ENCODE peak calls at places on chromosomes 1 and 21, in five cellular contexts. J is sigmoid colon, I is small intestine, N is fibroblast of lung, F is Peyer's patch. Z is an unnamed sample.

GRCh38 chr1:208093754-208094719 is 150.1 kb downstream of the PLXNA2 start:
- DNase-seq in J (peak; percentile 78), I (peak; percentile 55), N (peak; percentile 63), F (peak; percentile 64), Z (peak; percentile 69)

GRCh38 chr1:162680419-162681126 is 48.3 kb downstream of the DDR2 start:
- DNase-seq in J (no peak), I (no peak), N (no peak), F (no peak), Z (no peak)

GRCh38 chr1:97307151-97307550 is 585.6 kb downstream of the PTBP2 start:
- DNase-seq in J (no peak), I (no peak), N (no peak), F (no peak), Z (no peak)

GRCh38 chr1:154863702-154864174 is 6.3 kb downstream of the KCNN3 start:
- DNase-seq in J (no peak), I (peak; percentile 52), N (peak; percentile 32), F (peak; percentile 49), Z (no peak)

GRCh38 chr1:22613951-22614350 is 22.5 kb upstream of the C1QA start:
- DNase-seq in J (no peak), I (no peak), N (no peak), F (no peak), Z (no peak)

GRCh38 chr1:46194641-46195179 is 3.5 kb downstream of the POMGNT1 start:
- DNase-seq in J (no peak), I (no peak), N (no peak), F (no peak), Z (no peak)

GRCh38 chr1:203354246-203354645 is 3.3 kb upstream of the FMOD start:
- DNase-seq in J (peak; percentile 64), I (no peak), N (peak; percentile 89), F (no peak), Z (peak; percentile 86)

GRCh38 chr21:41774467-41775151 is 7.8 kb upstream of the RIPK4 start:
- DNase-seq in J (no peak), I (no peak), N (no peak), F (no peak), Z (no peak)

GRCh38 chr1:67142931-67143330 is 8.2 kb upstream of the C1orf141 start:
- DNase-seq in J (no peak), I (no peak), N (no peak), F (no peak), Z (no peak)

GRCh38 chr21:34274001-34274400 is 89.8 kb upstream of the KCNE2 start:
- DNase-seq in J (no peak), I (no peak), N (no peak), F (no peak), Z (peak; percentile 33)

GRCh38 chr1:25462732-25463131 is 32.0 kb downstream of the MACO1 start:
- DNase-seq in J (no peak), I (no peak), N (peak; percentile 38), F (no peak), Z (no peak)

GRCh38 chr1:206921772-206922265 is at the start of gene FCMR:
- DNase-seq in J (no peak), I (no peak), N (no peak), F (peak; percentile 85), Z (no peak)

GRCh38 chr21:20108976-20109375 is 889.2 kb upstream of the NCAM2 start:
- DNase-seq in J (no peak), I (no peak), N (no peak), F (no peak), Z (no peak)

GRCh38 chr1:6294080-6294867 is 33.4 kb upstream of the GPR153 start:
- DNase-seq in J (no peak), I (no peak), N (no peak), F (no peak), Z (no peak)

GRCh38 chr1:234782821-234783220 is 172.8 kb upstream of the IRF2BP2 start:
- DNase-seq in J (peak; percentile 19), I (peak; percentile 8), N (no peak), F (no peak), Z (no peak)

GRCh38 chr1:228860911-228861829 is 125.9 kb downstream of the RHOU start:
- DNase-seq in J (no peak), I (peak; percentile 98), N (peak; percentile 79), F (no peak), Z (peak; percentile 77)

GRCh38 chr1:40389871-40390560 is 16.5 kb downstream of the SMAP2 start:
- DNase-seq in J (peak; percentile 74), I (peak; percentile 66), N (peak; percentile 98), F (peak; percentile 63), Z (peak; percentile 84)

GRCh38 chr1:6959491-6959890 is 174.2 kb downstream of the CAMTA1 start:
- DNase-seq in J (no peak), I (no peak), N (no peak), F (no peak), Z (no peak)

GRCh38 chr1:226658538-226659125 is 80.5 kb downstream of the ITPKB start:
- DNase-seq in J (no peak), I (no peak), N (no peak), F (no peak), Z (no peak)

GRCh38 chr1:110281363-110282290 is 57.5 kb upstream of the RBM15 start:
- DNase-seq in J (no peak), I (no peak), N (no peak), F (no peak), Z (no peak)

GRCh38 chr1:79460773-79461436 is 454.4 kb upstream of the ADGRL4 start:
- DNase-seq in J (no peak), I (no peak), N (no peak), F (no peak), Z (no peak)

GRCh38 chr1:3651939-3652537 is at the start of gene TP73:
- DNase-seq in J (no peak), I (no peak), N (no peak), F (no peak), Z (peak; percentile 10)

GRCh38 chr1:3649342-3650247 is at the start of gene WRAP73:
- DNase-seq in J (peak; percentile 93), I (peak; percentile 91), N (peak; percentile 90), F (peak; percentile 92), Z (peak; percentile 97)

GRCh38 chr1:3650248-3651010 is 526 bp upstream of the WRAP73 start:
- DNase-seq in J (no peak), I (no peak), N (no peak), F (no peak), Z (no peak)

GRCh38 chr1:3652538-3653285 is 396 bp downstream of the TP73 start:
- DNase-seq in J (no peak), I (no peak), N (no peak), F (no peak), Z (no peak)

GRCh38 chr1:3651011-3651938 is 1.0 kb upstream of the TP73 start:
- DNase-seq in J (no peak), I (no peak), N (no peak), F (no peak), Z (peak; percentile 11)
- H3K4me3 ChIP-seq in J (peak overlapping the region; percentile 85), I (no peak overlapping the region), N (no peak overlapping the region), F (peak overlapping the region; percentile 52), Z (no peak overlapping the region)

GRCh38 chr1:54397980-54398379 is 8.2 kb downstream of the SSBP3 start:
- DNase-seq in J (no peak), I (no peak), N (no peak), F (no peak), Z (no peak)
- H3K4me1 ChIP-seq in J (peaks cover 45% of the 10 kb centered on the region), I (peaks cover 12% of the 10 kb centered on the region), N (no peaks in the 10 kb centered on the region), F (peaks cover 29% of the 10 kb centered on the region), Z (peaks cover 13% of the 10 kb centered on the region)

GRCh38 chr1:236468625-236469024 is 55.2 kb upstream of the LGALS8 start:
- DNase-seq in J (no peak), I (no peak), N (no peak), F (no peak), Z (no peak)

GRCh38 chr1:236467327-236467641 is 56.5 kb upstream of the LGALS8 start:
- DNase-seq in J (no peak), I (no peak), N (no peak), F (no peak), Z (no peak)

GRCh38 chr1:236469466-236469865 is 54.3 kb upstream of the LGALS8 start:
- DNase-seq in J (no peak), I (no peak), N (no peak), F (no peak), Z (no peak)

GRCh38 chr1:236465959-236466303 is 57.9 kb upstream of the LGALS8 start:
- DNase-seq in J (no peak), I (no peak), N (no peak), F (no peak), Z (no peak)

DNA sequence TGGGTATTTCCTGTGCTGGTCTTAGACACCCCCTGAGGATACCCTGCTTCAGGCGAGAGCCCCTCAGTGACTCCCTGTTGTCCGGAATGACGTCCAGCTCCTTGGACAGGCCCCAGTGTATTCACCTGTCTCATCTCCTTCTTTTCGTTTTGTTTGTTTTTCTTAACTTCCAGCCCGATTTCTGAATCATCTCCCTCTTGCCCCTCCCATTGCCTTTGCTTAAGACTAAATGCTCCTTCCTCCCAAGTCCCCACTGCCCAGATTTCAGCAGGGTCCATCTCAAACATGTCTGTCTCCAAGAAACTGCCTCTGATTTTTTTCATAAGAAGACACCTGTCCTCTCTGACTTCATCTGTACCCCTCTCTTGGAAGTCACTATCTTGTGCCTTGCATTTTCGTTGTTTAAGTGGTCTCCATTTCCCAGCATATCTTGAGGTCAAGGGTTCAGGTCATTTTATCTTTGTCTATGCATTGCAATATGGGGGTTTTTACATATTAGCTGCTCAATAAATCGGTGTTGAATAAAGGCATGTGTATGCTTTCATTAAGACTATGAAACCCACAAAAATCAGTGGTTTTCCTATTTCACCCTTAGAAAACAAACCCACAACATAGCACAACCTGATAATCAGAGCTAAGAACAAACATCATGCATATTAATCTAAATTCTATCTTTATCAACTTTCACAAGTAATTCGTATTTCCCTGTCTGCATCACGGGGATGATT is 58.4 kb upstream of the LGALS8 start:
- DNase-seq in J (no peak), I (no peak), N (no peak), F (no peak), Z (no peak)
- H3K4me3 ChIP-seq in J (no peak overlapping the region), I (no peak overlapping the region), N (no peak overlapping the region), F (no peak overlapping the region), Z (no peak overlapping the region)

GRCh38 chr1:210783925-210784324 is 350.0 kb downstream of the KCNH1 start:
- DNase-seq in J (no peak), I (peak; percentile 22), N (no peak), F (no peak), Z (no peak)
- H3K4me1 ChIP-seq in J (no peaks in the 10 kb centered on the region), I (no peaks in the 10 kb centered on the region), N (no peaks in the 10 kb centered on the region), F (no peaks in the 10 kb centered on the region), Z (no peaks in the 10 kb centered on the region)

DNA sequence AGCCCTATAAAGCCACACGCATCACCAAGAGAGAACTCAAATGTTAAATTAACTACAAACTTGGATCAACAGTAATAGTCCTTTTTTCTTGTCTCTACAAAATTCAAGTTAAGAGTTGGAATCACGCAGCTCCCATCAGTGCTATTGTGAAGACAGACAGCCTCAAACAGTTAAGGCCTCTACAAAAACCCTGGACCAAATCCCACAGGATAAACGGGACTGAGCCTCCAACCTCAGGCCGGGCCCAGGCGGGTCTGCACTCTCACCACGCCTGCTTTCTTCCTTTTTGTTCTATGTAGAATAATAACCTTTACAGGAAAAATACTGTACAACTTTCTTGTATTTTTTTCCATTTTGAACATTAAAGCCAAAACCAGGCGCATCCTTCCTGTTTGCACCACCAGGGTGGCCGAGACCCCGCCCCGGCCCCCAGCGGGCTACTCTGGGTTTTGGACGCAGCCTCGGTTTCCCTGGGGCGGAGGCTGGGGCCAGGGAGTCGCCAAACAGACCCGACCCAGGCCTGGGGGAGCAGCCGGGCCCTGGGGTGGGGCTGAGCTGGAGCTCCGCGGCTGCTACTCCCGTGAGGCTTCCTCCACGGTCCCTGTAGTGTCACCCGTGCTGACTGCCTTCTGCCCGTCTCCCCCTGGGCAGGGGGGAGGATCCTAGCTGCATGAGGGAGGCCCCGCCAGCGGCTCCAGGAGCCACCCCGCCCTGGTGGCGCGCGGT is 158.4 kb downstream of the CASZ1 start:
- DNase-seq in J (peak; percentile 63), I (no peak), N (no peak), F (no peak), Z (no peak)
- H3K4me3 ChIP-seq in J (peak overlapping the region; percentile 13), I (no peak overlapping the region), N (no peak overlapping the region), F (no peak overlapping the region), Z (no peak overlapping the region)

GRCh38 chr1:15719721-15720120 is 16.3 kb upstream of the SLC25A34 start:
- DNase-seq in J (no peak), I (no peak), N (no peak), F (no peak), Z (no peak)
- H3K4me1 ChIP-seq in J (peaks cover 63% of the 10 kb centered on the region), I (no peaks in the 10 kb centered on the region), N (peaks cover 4% of the 10 kb centered on the region), F (peaks cover 2% of the 10 kb centered on the region), Z (peaks cover 15% of the 10 kb centered on the region)

Z was measured in adipocyte.